ENCODE peak calls at places on chromosomes 5 and 9, in eight cellular contexts. One of them, this sample, is unnamed.

GRCh38 chr5:43305948-43306563 is 7.2 kb downstream of the HMGCS1 start:
- DNase-seq in effector CD4-positive, alpha-beta T cell: no peak
- DNase-seq in renal cortical epithelial cell: peak
- DNase-seq in NCI-H1092 treated with DMSO at 0.1 percent for 48 hours: peak
- DNase-seq in amniotic epithelial cell: peak
- DNase-seq in ovary: no peak
- DNase-seq in endothelial cell: no peak
- DNase-seq in stimulated activated CD4-positive, alpha-beta T cell treated with anti-CD3 and anti-CD28 coated beads, Interleukin-4, amount 100 ng/mL, for 48 hours: no peak
- DNase-seq in this sample: peak

GRCh38 chr5:141632650-141633049 is 4.0 kb downstream of the HDAC3 start:
- DNase-seq in effector CD4-positive, alpha-beta T cell: no peak
- DNase-seq in renal cortical epithelial cell: no peak
- DNase-seq in NCI-H1092 treated with DMSO at 0.1 percent for 48 hours: no peak
- DNase-seq in amniotic epithelial cell: no peak
- DNase-seq in ovary: no peak
- DNase-seq in endothelial cell: no peak
- DNase-seq in stimulated activated CD4-positive, alpha-beta T cell treated with anti-CD3 and anti-CD28 coated beads, Interleukin-4, amount 100 ng/mL, for 48 hours: no peak
- DNase-seq in this sample: no peak

GRCh38 chr5:78540335-78541057 is 108.1 kb downstream of the LHFPL2 start:
- DNase-seq in effector CD4-positive, alpha-beta T cell: no peak
- DNase-seq in renal cortical epithelial cell: no peak
- DNase-seq in NCI-H1092 treated with DMSO at 0.1 percent for 48 hours: no peak
- DNase-seq in amniotic epithelial cell: no peak
- DNase-seq in ovary: no peak
- DNase-seq in endothelial cell: no peak
- DNase-seq in stimulated activated CD4-positive, alpha-beta T cell treated with anti-CD3 and anti-CD28 coated beads, Interleukin-4, amount 100 ng/mL, for 48 hours: no peak
- DNase-seq in this sample: no peak

GRCh38 chr9:2493578-2493977 is 128.0 kb upstream of the VLDLR start:
- DNase-seq in effector CD4-positive, alpha-beta T cell: no peak
- DNase-seq in renal cortical epithelial cell: no peak
- DNase-seq in NCI-H1092 treated with DMSO at 0.1 percent for 48 hours: no peak
- DNase-seq in amniotic epithelial cell: peak
- DNase-seq in ovary: no peak
- DNase-seq in endothelial cell: no peak
- DNase-seq in stimulated activated CD4-positive, alpha-beta T cell treated with anti-CD3 and anti-CD28 coated beads, Interleukin-4, amount 100 ng/mL, for 48 hours: no peak
- DNase-seq in this sample: no peak

GRCh38 chr9:69822091-69822750 is 1.6 kb downstream of the CFAP95 start:
- DNase-seq in effector CD4-positive, alpha-beta T cell: no peak
- DNase-seq in renal cortical epithelial cell: peak
- DNase-seq in NCI-H1092 treated with DMSO at 0.1 percent for 48 hours: no peak
- DNase-seq in amniotic epithelial cell: peak
- DNase-seq in ovary: no peak
- DNase-seq in endothelial cell: no peak
- DNase-seq in stimulated activated CD4-positive, alpha-beta T cell treated with anti-CD3 and anti-CD28 coated beads, Interleukin-4, amount 100 ng/mL, for 48 hours: no peak
- DNase-seq in this sample: no peak

GRCh38 chr5:176319827-176320554 is 41.6 kb downstream of the KIAA1191 start:
- DNase-seq in effector CD4-positive, alpha-beta T cell: no peak
- DNase-seq in renal cortical epithelial cell: peak
- DNase-seq in NCI-H1092 treated with DMSO at 0.1 percent for 48 hours: no peak
- DNase-seq in amniotic epithelial cell: peak
- DNase-seq in ovary: no peak
- DNase-seq in endothelial cell: no peak
- DNase-seq in stimulated activated CD4-positive, alpha-beta T cell treated with anti-CD3 and anti-CD28 coated beads, Interleukin-4, amount 100 ng/mL, for 48 hours: no peak
- DNase-seq in this sample: no peak

GRCh38 chr5:108387756-108388155 is 5.9 kb upstream of the FBXL17 start:
- DNase-seq in effector CD4-positive, alpha-beta T cell: no peak
- DNase-seq in renal cortical epithelial cell: no peak
- DNase-seq in NCI-H1092 treated with DMSO at 0.1 percent for 48 hours: no peak
- DNase-seq in amniotic epithelial cell: no peak
- DNase-seq in ovary: no peak
- DNase-seq in endothelial cell: no peak
- DNase-seq in stimulated activated CD4-positive, alpha-beta T cell treated with anti-CD3 and anti-CD28 coated beads, Interleukin-4, amount 100 ng/mL, for 48 hours: no peak
- DNase-seq in this sample: no peak

GRCh38 chr5:76169536-76169935 is 86.4 kb downstream of the SV2C start:
- DNase-seq in effector CD4-positive, alpha-beta T cell: no peak
- DNase-seq in renal cortical epithelial cell: no peak
- DNase-seq in NCI-H1092 treated with DMSO at 0.1 percent for 48 hours: no peak
- DNase-seq in amniotic epithelial cell: no peak
- DNase-seq in ovary: no peak
- DNase-seq in endothelial cell: no peak
- DNase-seq in stimulated activated CD4-positive, alpha-beta T cell treated with anti-CD3 and anti-CD28 coated beads, Interleukin-4, amount 100 ng/mL, for 48 hours: no peak
- DNase-seq in this sample: no peak

GRCh38 chr9:17907780-17908513 is 329.1 kb downstream of the SH3GL2 start:
- DNase-seq in effector CD4-positive, alpha-beta T cell: no peak
- DNase-seq in renal cortical epithelial cell: no peak
- DNase-seq in NCI-H1092 treated with DMSO at 0.1 percent for 48 hours: no peak
- DNase-seq in amniotic epithelial cell: no peak
- DNase-seq in ovary: no peak
- DNase-seq in endothelial cell: no peak
- DNase-seq in stimulated activated CD4-positive, alpha-beta T cell treated with anti-CD3 and anti-CD28 coated beads, Interleukin-4, amount 100 ng/mL, for 48 hours: no peak
- DNase-seq in this sample: no peak

GRCh38 chr5:91189480-91190332 is 193.4 kb downstream of the ARRDC3 start:
- DNase-seq in effector CD4-positive, alpha-beta T cell: no peak
- DNase-seq in renal cortical epithelial cell: peak
- DNase-seq in NCI-H1092 treated with DMSO at 0.1 percent for 48 hours: no peak
- DNase-seq in amniotic epithelial cell: peak
- DNase-seq in ovary: peak
- DNase-seq in endothelial cell: no peak
- DNase-seq in stimulated activated CD4-positive, alpha-beta T cell treated with anti-CD3 and anti-CD28 coated beads, Interleukin-4, amount 100 ng/mL, for 48 hours: no peak
- DNase-seq in this sample: no peak

GRCh38 chr5:168273056-168273980 is 18.1 kb upstream of the WWC1 start:
- DNase-seq in effector CD4-positive, alpha-beta T cell: no peak
- DNase-seq in renal cortical epithelial cell: no peak
- DNase-seq in NCI-H1092 treated with DMSO at 0.1 percent for 48 hours: no peak
- DNase-seq in amniotic epithelial cell: no peak
- DNase-seq in ovary: no peak
- DNase-seq in endothelial cell: no peak
- DNase-seq in stimulated activated CD4-positive, alpha-beta T cell treated with anti-CD3 and anti-CD28 coated beads, Interleukin-4, amount 100 ng/mL, for 48 hours: no peak
- DNase-seq in this sample: no peak

GRCh38 chr5:90888511-90889324 is 330.1 kb downstream of the ADGRV1 start:
- DNase-seq in effector CD4-positive, alpha-beta T cell: no peak
- DNase-seq in renal cortical epithelial cell: peak
- DNase-seq in NCI-H1092 treated with DMSO at 0.1 percent for 48 hours: peak
- DNase-seq in amniotic epithelial cell: peak
- DNase-seq in ovary: no peak
- DNase-seq in endothelial cell: no peak
- DNase-seq in stimulated activated CD4-positive, alpha-beta T cell treated with anti-CD3 and anti-CD28 coated beads, Interleukin-4, amount 100 ng/mL, for 48 hours: no peak
- DNase-seq in this sample: no peak

GRCh38 chr9:133111461-133112360 is 9.3 kb downstream of the RALGDS start:
- DNase-seq in effector CD4-positive, alpha-beta T cell: no peak
- DNase-seq in renal cortical epithelial cell: no peak
- DNase-seq in NCI-H1092 treated with DMSO at 0.1 percent for 48 hours: no peak
- DNase-seq in amniotic epithelial cell: no peak
- DNase-seq in ovary: no peak
- DNase-seq in endothelial cell: no peak
- DNase-seq in stimulated activated CD4-positive, alpha-beta T cell treated with anti-CD3 and anti-CD28 coated beads, Interleukin-4, amount 100 ng/mL, for 48 hours: no peak
- DNase-seq in this sample: no peak

GRCh38 chr5:116626272-116626723 is 51.7 kb upstream of the SEMA6A start:
- DNase-seq in effector CD4-positive, alpha-beta T cell: no peak
- DNase-seq in renal cortical epithelial cell: peak
- DNase-seq in NCI-H1092 treated with DMSO at 0.1 percent for 48 hours: peak
- DNase-seq in amniotic epithelial cell: no peak
- DNase-seq in ovary: peak
- DNase-seq in endothelial cell: no peak
- DNase-seq in stimulated activated CD4-positive, alpha-beta T cell treated with anti-CD3 and anti-CD28 coated beads, Interleukin-4, amount 100 ng/mL, for 48 hours: no peak
- DNase-seq in this sample: no peak

GRCh38 chr9:132762896-132763295 is 92.6 kb downstream of the GTF3C4 start:
- DNase-seq in effector CD4-positive, alpha-beta T cell: no peak
- DNase-seq in renal cortical epithelial cell: no peak
- DNase-seq in NCI-H1092 treated with DMSO at 0.1 percent for 48 hours: no peak
- DNase-seq in amniotic epithelial cell: no peak
- DNase-seq in ovary: no peak
- DNase-seq in endothelial cell: no peak
- DNase-seq in stimulated activated CD4-positive, alpha-beta T cell treated with anti-CD3 and anti-CD28 coated beads, Interleukin-4, amount 100 ng/mL, for 48 hours: no peak
- DNase-seq in this sample: no peak